ENCODE peak calls at places on chromosomes 6 and 20, in ten cellular contexts. Q is type B pancreatic cell; C is mucosa of gallbladder; F is stimulated activated CD8-positive, alpha-beta memory T cell treated with anti-CD3 and anti-CD28 coated beads, Interleukin-4, amount 100 ng/mL, for 24 hours; U is iris pigment epithelial cell; P is Caki2; J is GM10248; H is HTR-8/SVneo; Z is left ventricle myocardium superior; I is NB4. G is an unnamed sample.

GRCh38 chr20:14288341-14289330 is 48.8 kb downstream of the FLRT3 start:
- DNase-seq in P (peak; percentile 35), F (no peak), Z (no peak), U (peak; percentile 16), Q (no peak), C (no peak), I (peak; percentile 2), H (no peak), J (no peak), G (no peak)

GRCh38 chr6:44219053-44219814 is 2.5 kb downstream of the MYMX start:
- DNase-seq in Z (peak; percentile 93), I (peak; percentile 92), Q (peak; percentile 79), C (peak; percentile 79), U (peak; percentile 63), H (peak; percentile 51), F (no peak), J (peak; percentile 88), P (peak; percentile 81), G (peak; percentile 90)

GRCh38 chr6:31614075-31614619 is 887 bp upstream of the AIF1 start:
- DNase-seq in J (peak; percentile 79), U (no peak), C (no peak), I (peak; percentile 45), H (no peak), Z (no peak), F (no peak), Q (no peak), P (no peak), G (no peak)

GRCh38 chr20:11214281-11214680 is 540.5 kb upstream of the JAG1 start:
- DNase-seq in U (no peak), P (no peak), H (no peak), J (no peak), Z (no peak), F (no peak), Q (no peak), C (no peak), I (no peak), G (no peak)

GRCh38 chr6:118198746-118199145 is 291.7 kb downstream of the SLC35F1 start:
- DNase-seq in C (no peak), F (no peak), Z (no peak), H (no peak), P (no peak), U (peak; percentile 6), J (no peak), Q (no peak), I (no peak), G (no peak)

GRCh38 chr20:37384683-37385174 is 38.8 kb downstream of the SRC start:
- DNase-seq in C (peak; percentile 59), P (peak; percentile 79), H (peak; percentile 86), F (peak; percentile 73), Q (peak; percentile 85), Z (peak; percentile 81), I (peak; percentile 79), U (peak; percentile 31), J (peak; percentile 89), G (no peak)

GRCh38 chr20:23061713-23062561 is 12.5 kb upstream of the THBD start:
- DNase-seq in U (peak; percentile 78), Q (no peak), I (peak; percentile 75), P (peak; percentile 21), H (peak; percentile 23), F (no peak), Z (peak; percentile 47), C (peak; percentile 68), J (no peak), G (no peak)

GRCh38 chr6:100470721-100471120 is 6.0 kb upstream of the SIM1 start:
- DNase-seq in H (no peak), U (no peak), C (no peak), P (no peak), Q (no peak), J (no peak), F (no peak), I (no peak), Z (no peak), G (no peak)

GRCh38 chr6:139369568-139370046 is 4.8 kb downstream of the CITED2 start:
- DNase-seq in C (no peak), H (no peak), U (no peak), J (peak; percentile 33), Q (no peak), P (peak; percentile 70), Z (no peak), F (no peak), I (peak; percentile 84), G (no peak)

GRCh38 chr6:97066056-97066455 is 141.5 kb downstream of the KLHL32 start:
- DNase-seq in Q (no peak), J (no peak), H (no peak), P (no peak), C (no peak), I (no peak), F (no peak), Z (no peak), U (no peak), G (no peak)

GRCh38 chr6:41425511-41425910 is 90.1 kb downstream of the NCR2 start:
- DNase-seq in F (no peak), Q (no peak), U (no peak), H (no peak), C (no peak), P (no peak), J (no peak), Z (no peak), I (no peak), G (no peak)

GRCh38 chr20:10125757-10126156 is 91.0 kb downstream of the ANKEF1 start:
- DNase-seq in H (no peak), P (peak; percentile 6), J (no peak), U (peak; percentile 14), Z (no peak), F (no peak), C (no peak), Q (no peak), I (no peak), G (no peak)

GRCh38 chr6:168322966-168323365 is 3.4 kb upstream of the DACT2 start:
- DNase-seq in U (no peak), C (no peak), Q (no peak), P (peak; percentile 70), J (no peak), Z (no peak), H (no peak), F (no peak), I (no peak), G (no peak)

GRCh38 chr6:73418081-73418741 is 23.6 kb downstream of the DDX43 start:
- DNase-seq in U (peak; percentile 55), F (no peak), I (no peak), H (no peak), C (no peak), Z (no peak), Q (no peak), P (no peak), J (no peak), G (no peak)

GRCh38 chr20:40714916-40715315 is 25.9 kb upstream of the MAFB start:
- DNase-seq in C (no peak), U (no peak), Q (no peak), H (no peak), F (no peak), J (no peak), Z (no peak), P (no peak), I (no peak), G (no peak)

GRCh38 chr20:45867811-45868176 is 10.4 kb downstream of the ZSWIM3 start:
- DNase-seq in C (no peak), Z (no peak), I (no peak), H (no peak), F (no peak), P (peak; percentile 36), U (peak; percentile 73), J (no peak), Q (no peak), G (no peak)

GRCh38 chr6:18343741-18344140 is 43.4 kb upstream of the RNF144B start:
- DNase-seq in F (no peak), H (peak; percentile 44), J (no peak), Q (no peak), Z (no peak), P (peak; percentile 21), C (no peak), I (no peak), U (peak; percentile 93), G (no peak)

GRCh38 chr6:42162384-42162783 is 10.8 kb upstream of the GUCA1A start:
- DNase-seq in I (no peak), Q (no peak), Z (no peak), J (no peak), H (no peak), U (no peak), F (no peak), C (no peak), P (no peak), G (no peak)

GRCh38 chr20:33125983-33126382 is 42.0 kb upstream of the BPIFA2 start:
- DNase-seq in Z (no peak), P (no peak), F (no peak), C (no peak), U (no peak), Q (no peak), I (no peak), H (no peak), J (no peak), G (no peak)

GRCh38 chr6:168385380-168385779 is 55.6 kb upstream of the SMOC2 start:
- DNase-seq in C (no peak), Z (peak; percentile 9), H (no peak), F (no peak), Q (no peak), U (no peak), J (no peak), P (no peak), I (no peak), G (no peak)

GRCh38 chr6:14542670-14543366 is 425.2 kb downstream of the CD83 start:
- DNase-seq in H (peak; percentile 44), P (peak; percentile 36), U (peak; percentile 66), C (no peak), Q (no peak), F (peak; percentile 43), I (peak; percentile 52), J (peak; percentile 53), Z (no peak), G (no peak)

GRCh38 chr20:23078351-23078993 is 7.7 kb downstream of the CD93 start:
- DNase-seq in P (no peak), Q (no peak), C (no peak), J (no peak), Z (no peak), F (no peak), H (no peak), I (peak; percentile 81), U (peak; percentile 65), G (no peak)

GRCh38 chr20:64149809-64150560 is 14.3 kb upstream of the MYT1 start:
- DNase-seq in I (no peak), Q (no peak), C (no peak), H (no peak), Z (peak; percentile 6), F (no peak), U (no peak), J (no peak), P (no peak), G (no peak)